ENCODE peak calls at places on chromosomes 2 and 18, in seven cellular contexts. F is mucosa of gallbladder; H is stimulated activated naive B cell treated with anti-CD40 and anti-IgM and Interleukin-4, amounts not matched to agents 10 μg/mL and 1 μg/mL and 100 μg/mL, for 72 hours; J is activated CD4-positive, alpha-beta T cell treated with anti-CD3 and anti-CD28 coated beads, Interleukin-2, amount 50 U/mL, for 1 hour; T is astrocyte of the spinal cord; Y is C1 segment of cervical spinal cord; R is T1000. L is an unnamed sample.

GRCh38 chr18:6589979-6590725 is 139.4 kb upstream of the ARHGAP28 start:
- DNase-seq in T (no peak), J (no peak), F (no peak), Y (no peak), H (no peak), R (no peak), L (no peak)

GRCh38 chr2:128396500-128396891 is 77.8 kb upstream of the HS6ST1 start:
- DNase-seq in R (no peak), Y (no peak), F (no peak), J (no peak), H (no peak), T (peak; percentile 22), L (no peak)

GRCh38 chr2:69620870-69621269 is 22.7 kb downstream of the AAK1 start:
- DNase-seq in F (no peak), Y (no peak), J (no peak), H (no peak), T (no peak), R (no peak), L (no peak)

GRCh38 chr2:200728630-200729029 is 83.1 kb upstream of the BZW1 start:
- DNase-seq in T (peak; percentile 19), H (no peak), Y (no peak), F (no peak), R (no peak), J (no peak), L (no peak)

GRCh38 chr2:236862961-236863728 is 222.5 kb upstream of the COPS8 start:
- DNase-seq in R (no peak), J (no peak), H (no peak), T (peak; percentile 81), Y (no peak), F (no peak), L (no peak)

GRCh38 chr2:128362889-128363228 is 44.2 kb upstream of the HS6ST1 start:
- DNase-seq in F (peak; percentile 38), T (peak; percentile 68), Y (no peak), H (no peak), J (no peak), R (peak; percentile 43), L (no peak)

GRCh38 chr18:25399554-25399953 is 47.6 kb upstream of the ZNF521 start:
- DNase-seq in H (no peak), F (no peak), T (no peak), J (no peak), R (no peak), Y (no peak), L (no peak)

GRCh38 chr18:44594779-44595467 is 85.8 kb upstream of the SETBP1 start:
- DNase-seq in H (no peak), R (no peak), F (no peak), T (peak; percentile 79), Y (no peak), J (no peak), L (no peak)

GRCh38 chr2:6921321-6921922 is 4.2 kb downstream of the RNF144A start:
- DNase-seq in Y (peak; percentile 63), R (no peak), J (no peak), F (no peak), H (no peak), T (no peak), L (no peak)

GRCh38 chr18:76426738-76427305 is 68.2 kb downstream of the ZNF516 start:
- DNase-seq in F (no peak), Y (no peak), H (no peak), J (no peak), T (no peak), R (no peak), L (no peak)

GRCh38 chr2:212548459-212548815 is 9.8 kb upstream of the ERBB4 start:
- DNase-seq in R (no peak), T (peak; percentile 51), F (no peak), Y (no peak), J (no peak), H (no peak), L (no peak)

GRCh38 chr2:38586926-38587325 is 15.8 kb downstream of the HNRNPLL start:
- DNase-seq in T (no peak), F (no peak), Y (no peak), R (no peak), H (no peak), J (no peak), L (peak; percentile 16)

GRCh38 chr2:120229341-120229740 is 6.1 kb upstream of the TMEM185B start:
- DNase-seq in R (no peak), Y (no peak), F (no peak), T (no peak), H (no peak), J (no peak), L (no peak)

GRCh38 chr2:117935436-117935835 is 78.4 kb downstream of the CCDC93 start:
- DNase-seq in T (no peak), H (no peak), F (no peak), R (no peak), J (no peak), Y (no peak), L (no peak)

GRCh38 chr2:171436307-171436706 is 2.3 kb downstream of the DCAF17 start:
- DNase-seq in H (no peak), T (peak; percentile 80), J (no peak), R (no peak), Y (no peak), F (no peak), L (peak; percentile 6)

GRCh38 chr2:33406622-33407021 is 69.8 kb upstream of the RASGRP3 start:
- DNase-seq in Y (no peak), F (no peak), J (no peak), R (no peak), T (peak; percentile 22), H (no peak), L (no peak)

GRCh38 chr2:173049732-173050314 is 25.8 kb upstream of the MAP3K20 start:
- DNase-seq in T (no peak), J (no peak), H (no peak), R (no peak), F (no peak), Y (no peak), L (no peak)

GRCh38 chr2:14752294-14752693 is 119.8 kb downstream of the LRATD1 start:
- DNase-seq in T (no peak), J (no peak), F (no peak), Y (no peak), R (no peak), H (no peak), L (peak; percentile 21)

GRCh38 chr2:132943829-132944228 is 273.8 kb upstream of the LYPD1 start:
- DNase-seq in R (no peak), J (no peak), Y (no peak), H (no peak), T (peak; percentile 58), F (no peak), L (no peak)

GRCh38 chr2:134919360-134920210 is 963 bp downstream of the CCNT2 start:
- DNase-seq in H (no peak), Y (no peak), T (peak; percentile 33), F (peak; percentile 11), R (no peak), J (peak; percentile 49), L (peak; percentile 30)

GRCh38 chr2:8515864-8516533 is 165.9 kb upstream of the ID2 start:
- DNase-seq in J (no peak), Y (no peak), H (no peak), R (no peak), T (no peak), F (no peak), L (no peak)

GRCh38 chr2:58155160-58155778 is 85.9 kb downstream of the FANCL start:
- DNase-seq in Y (no peak), R (no peak), T (no peak), F (no peak), H (no peak), J (no peak), L (no peak)

GRCh38 chr18:24009651-24010333 is 4.8 kb upstream of the TTC39C start:
- DNase-seq in T (no peak), F (no peak), Y (no peak), J (peak; percentile 31), R (no peak), H (peak; percentile 65), L (peak; percentile 65)

GRCh38 chr18:56233595-56233994 is 404.8 kb downstream of the TXNL1 start:
- DNase-seq in H (no peak), R (no peak), Y (peak; percentile 33), J (no peak), F (no peak), T (peak; percentile 91), L (no peak)

GRCh38 chr2:86147793-86148192 is 41.8 kb downstream of the PTCD3 start:
- DNase-seq in R (no peak), J (no peak), F (no peak), T (no peak), Y (no peak), H (no peak), L (no peak)

GRCh38 chr2:176554107-176555048 is 285.1 kb downstream of the MTX2 start:
- DNase-seq in F (no peak), R (no peak), J (no peak), H (peak; percentile 1), T (peak; percentile 77), Y (peak; percentile 65), L (peak; percentile 29)

GRCh38 chr2:232275670-232276069 is 102.9 kb upstream of the ALPP start:
- DNase-seq in F (no peak), Y (no peak), J (no peak), R (no peak), T (no peak), H (no peak), L (no peak)

GRCh38 chr2:218733615-218734021 is 23.0 kb downstream of the TTLL4 start:
- DNase-seq in J (no peak), F (peak; percentile 30), H (no peak), T (peak; percentile 40), R (no peak), Y (no peak), L (peak; percentile 98)

L was measured in MV-4-11.